ENCODE peak calls at places on chromosomes 5 and 9, in nine cellular contexts. E is AG04450, V is lung, M is psoas muscle, R is A549, G is foreskin fibroblast, X is colonic mucosa, O is testis, S is AG04449. K is an unnamed sample.

GRCh38 chr9:101618693-101619092 is 23.9 kb upstream of the PPP3R2 start:
- DNase-seq in X (no peak), S (no peak), M (no peak), O (no peak), V (no peak), E (no peak), R (no peak), G (no peak), K (no peak)

GRCh38 chr9:89309166-89309565 is 1.8 kb upstream of the CKS2 start:
- DNase-seq in R (no peak), M (no peak), E (no peak), X (no peak), G (no peak), S (no peak), O (no peak), V (no peak), K (no peak)

GRCh38 chr5:117131048-117131679 is 556.5 kb upstream of the SEMA6A start:
- DNase-seq in O (no peak), V (no peak), S (no peak), X (no peak), G (no peak), M (no peak), R (no peak), E (no peak), K (no peak)

GRCh38 chr9:101220341-101220740 is 164.5 kb downstream of the BAAT start:
- DNase-seq in G (no peak), X (no peak), S (no peak), O (no peak), E (no peak), M (no peak), R (no peak), V (no peak), K (no peak)

GRCh38 chr5:110506378-110506777 is 220.1 kb downstream of the TMEM232 start:
- DNase-seq in S (no peak), G (no peak), O (no peak), E (no peak), X (no peak), R (no peak), V (no peak), M (no peak), K (no peak)

GRCh38 chr9:137575382-137575724 is 3.4 kb downstream of the DPH7 start:
- DNase-seq in R (no peak), G (peak), M (no peak), S (no peak), V (no peak), E (no peak), X (no peak), O (no peak), K (no peak)

GRCh38 chr9:109246533-109246932 is 74.3 kb downstream of the EPB41L4B start:
- DNase-seq in V (no peak), S (no peak), O (no peak), G (no peak), R (no peak), X (no peak), E (no peak), M (no peak), K (no peak)

GRCh38 chr9:88011005-88011766 is 36.9 kb upstream of the CDK20 start:
- DNase-seq in E (no peak), V (no peak), X (no peak), M (no peak), S (no peak), O (peak), G (peak), R (peak), K (peak)

GRCh38 chr9:89345476-89345875 is 27.2 kb downstream of the SECISBP2 start:
- DNase-seq in O (no peak), V (no peak), G (no peak), S (no peak), R (no peak), E (no peak), X (no peak), M (no peak), K (no peak)

GRCh38 chr5:66560371-66560770 is 35.8 kb upstream of the MAST4 start:
- DNase-seq in V (no peak), M (no peak), R (no peak), G (no peak), O (no peak), S (no peak), E (no peak), X (no peak), K (no peak)

GRCh38 chr5:65914644-65915196 is 11.7 kb upstream of the ERBIN start:
- DNase-seq in O (no peak), X (peak), G (no peak), E (no peak), M (no peak), V (no peak), S (no peak), R (no peak), K (no peak)

GRCh38 chr9:14061921-14062320 is 252.0 kb downstream of the NFIB start:
- DNase-seq in M (no peak), V (no peak), E (no peak), S (no peak), G (no peak), R (no peak), X (no peak), O (peak), K (no peak)

GRCh38 chr5:14185336-14186131 is 42.4 kb downstream of the TRIO start:
- DNase-seq in V (no peak), X (no peak), G (peak), R (peak), M (peak), S (no peak), O (no peak), E (no peak), K (peak)

GRCh38 chr5:10103098-10103497 is 146.6 kb downstream of the ATPSCKMT start:
- DNase-seq in E (no peak), G (no peak), M (no peak), O (no peak), R (no peak), X (no peak), V (no peak), S (no peak), K (no peak)

GRCh38 chr5:180291943-180292831 is at the start of gene MAPK9:
- DNase-seq in V (peak), R (peak), S (no peak), O (peak), X (peak), G (peak), M (peak), E (no peak), K (peak)

GRCh38 chr9:136665111-136665703 is 2.5 kb downstream of the EGFL7 start:
- DNase-seq in E (no peak), R (peak), X (no peak), G (peak), M (no peak), O (no peak), V (no peak), S (no peak), K (no peak)

GRCh38 chr9:38127271-38127839 is 58.3 kb upstream of the SHB start:
- DNase-seq in X (no peak), M (no peak), R (no peak), S (no peak), V (no peak), E (no peak), O (no peak), G (no peak), K (peak)

GRCh38 chr5:154285661-154286408 is 95.3 kb downstream of the GALNT10 start:
- DNase-seq in R (peak), O (no peak), X (peak), S (peak), M (no peak), E (no peak), V (no peak), G (peak), K (peak)

GRCh38 chr5:158435161-158435616 is 576.2 kb upstream of the CLINT1 start:
- DNase-seq in R (no peak), G (no peak), E (no peak), V (no peak), X (no peak), M (no peak), S (no peak), O (no peak), K (no peak)

GRCh38 chr9:69758981-69759477 is 782 bp downstream of the PTAR1 start:
- DNase-seq in S (no peak), V (no peak), G (no peak), R (no peak), X (no peak), M (no peak), O (peak), E (no peak), K (peak)

GRCh38 chr5:125477586-125477975 is 731.1 kb upstream of the ZNF608 start:
- DNase-seq in M (no peak), E (no peak), R (no peak), S (no peak), G (no peak), V (no peak), O (no peak), X (no peak), K (no peak)

GRCh38 chr5:179343902-179344300 is 1.4 kb downstream of the ADAMTS2 start:
- DNase-seq in M (peak), O (peak), G (peak), V (no peak), E (no peak), S (no peak), X (peak), R (peak), K (peak)

GRCh38 chr5:5536871-5537270 is 114.4 kb downstream of the ICE1 start:
- DNase-seq in M (no peak), G (no peak), R (no peak), E (no peak), V (no peak), O (no peak), S (no peak), X (no peak), K (no peak)

GRCh38 chr9:131666779-131667178 is 73.1 kb downstream of the RAPGEF1 start:
- DNase-seq in S (no peak), O (no peak), G (no peak), V (no peak), X (no peak), R (no peak), E (no peak), M (no peak), K (no peak)

DNA sequence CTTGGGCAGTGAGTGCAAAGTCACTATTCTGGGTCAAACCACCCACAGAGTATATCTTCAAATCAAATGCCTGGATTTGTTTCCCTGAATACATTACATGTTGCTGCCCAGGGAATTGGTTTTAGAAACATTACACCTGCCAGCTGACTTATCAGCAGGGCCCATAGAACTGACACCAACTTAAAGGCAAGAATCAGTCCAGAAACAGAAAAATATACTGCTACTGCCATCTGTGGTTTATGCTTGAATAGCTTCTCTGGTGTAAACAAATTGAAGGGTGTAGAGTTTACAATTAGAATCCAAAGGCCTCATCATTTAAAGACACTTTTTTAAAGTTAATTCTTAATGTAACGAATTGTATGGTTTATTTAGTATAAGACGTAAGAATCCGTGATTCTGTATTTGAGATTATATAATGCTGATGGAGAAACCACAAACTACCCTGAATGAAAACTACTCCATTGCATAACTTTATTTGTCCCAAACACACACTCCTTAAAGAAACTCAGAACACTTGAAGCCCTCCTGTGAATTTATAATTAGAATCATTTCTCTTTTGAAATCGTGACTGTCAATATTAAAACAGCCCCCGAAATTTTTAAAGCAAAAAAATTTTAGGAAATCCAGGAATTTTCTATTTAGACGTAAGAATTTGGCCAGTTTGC is 6.2 kb downstream of the NR6A1 start:
- DNase-seq in E (no peak), V (no peak), O (no peak), X (no peak), R (peak), M (no peak), G (no peak), S (no peak), K (peak)
- TF ChIP-seq CTCF in E (peak), V (no peak), O (peak), X (no peak), R (peak), M (no peak), G (peak), S (peak), K (peak)

DNA sequence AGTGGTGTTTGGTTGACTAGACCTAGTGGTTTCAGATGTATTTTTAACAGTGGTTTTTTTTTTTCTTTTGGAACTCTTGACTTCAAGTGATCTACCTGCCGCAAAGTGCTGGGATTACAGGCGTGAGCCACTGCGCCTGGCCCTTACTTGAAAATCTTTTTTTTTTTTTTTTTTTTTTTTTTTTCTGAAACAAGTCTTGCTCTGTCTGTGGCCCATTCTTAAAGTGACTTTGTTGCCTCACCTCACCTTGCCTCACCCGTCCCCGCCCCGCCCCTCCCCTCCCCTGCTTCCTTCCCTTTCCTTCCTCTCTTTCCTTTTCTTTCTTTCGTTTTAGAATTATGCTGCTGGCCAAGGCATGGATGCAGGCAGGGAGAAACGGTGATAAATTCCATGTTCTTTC is 26.0 kb downstream of the GPBP1 start:
- DNase-seq in E (no peak), S (no peak), X (peak), V (no peak), G (no peak), R (no peak), M (no peak), O (no peak), K (no peak)
- H3K4me3 ChIP-seq in E (no peak), S (no peak), X (no peak), V (no peak), G (no peak), R (no peak), M (no peak), O (no peak), K (no peak)

GRCh38 chr9:126862461-126862830 is 2.0 kb downstream of the ZBTB34 start:
- DNase-seq in S (no peak), M (no peak), R (no peak), O (no peak), E (no peak), G (peak), X (peak), V (no peak), K (no peak)

GRCh38 chr9:126861707-126862460 is 1.4 kb downstream of the ZBTB34 start:
- DNase-seq in S (no peak), X (peak), E (no peak), G (peak), V (no peak), M (no peak), R (no peak), O (no peak), K (peak)

GRCh38 chr9:126860757-126861466 is 473 bp downstream of the ZBTB34 start:
- DNase-seq in M (peak), V (no peak), X (peak), O (peak), G (peak), E (no peak), R (no peak), S (no peak), K (peak)

GRCh38 chr9:126860077-126860756 is at the start of gene ZBTB34:
- DNase-seq in O (peak), X (peak), E (no peak), V (peak), S (no peak), M (peak), R (peak), G (peak), K (peak)

GRCh38 chr9:126864771-126865170 is 4.3 kb downstream of the ZBTB34 start:
- DNase-seq in S (no peak), E (no peak), V (no peak), R (no peak), O (no peak), X (no peak), M (no peak), G (no peak), K (no peak)
- TF ChIP-seq CTCF in S (no peak), E (no peak), V (no peak), R (no peak), O (no peak), X (no peak), M (no peak), G (no peak), K (no peak)

GRCh38 chr9:4762108-4762888 is 21.3 kb upstream of the AK3 start:
- DNase-seq in E (peak), V (peak), X (peak), O (peak), S (no peak), M (peak), R (peak), G (peak), K (peak)
- H3K4me3 ChIP-seq in E (no peak), V (no peak), X (peak), O (no peak), S (no peak), M (peak), R (no peak), G (no peak), K (no peak)

GRCh38 chr9:114270120-114270975 is 52.5 kb upstream of the ORM1 start:
- DNase-seq in R (no peak), S (no peak), O (no peak), X (no peak), E (no peak), V (no peak), G (no peak), M (no peak), K (no peak)

GRCh38 chr9:114274217-114274616 is 48.7 kb upstream of the ORM1 start:
- DNase-seq in M (no peak), E (no peak), S (no peak), V (no peak), G (no peak), X (no peak), O (no peak), R (no peak), K (no peak)

GRCh38 chr9:114273461-114273881 is 49.4 kb upstream of the ORM1 start:
- DNase-seq in M (no peak), O (no peak), S (no peak), R (no peak), E (no peak), G (no peak), V (no peak), X (no peak), K (no peak)

GRCh38 chr9:114272739-114273431 is 50.0 kb upstream of the ORM1 start:
- DNase-seq in R (no peak), M (no peak), S (no peak), X (no peak), G (no peak), V (no peak), O (no peak), E (no peak), K (no peak)

DNA sequence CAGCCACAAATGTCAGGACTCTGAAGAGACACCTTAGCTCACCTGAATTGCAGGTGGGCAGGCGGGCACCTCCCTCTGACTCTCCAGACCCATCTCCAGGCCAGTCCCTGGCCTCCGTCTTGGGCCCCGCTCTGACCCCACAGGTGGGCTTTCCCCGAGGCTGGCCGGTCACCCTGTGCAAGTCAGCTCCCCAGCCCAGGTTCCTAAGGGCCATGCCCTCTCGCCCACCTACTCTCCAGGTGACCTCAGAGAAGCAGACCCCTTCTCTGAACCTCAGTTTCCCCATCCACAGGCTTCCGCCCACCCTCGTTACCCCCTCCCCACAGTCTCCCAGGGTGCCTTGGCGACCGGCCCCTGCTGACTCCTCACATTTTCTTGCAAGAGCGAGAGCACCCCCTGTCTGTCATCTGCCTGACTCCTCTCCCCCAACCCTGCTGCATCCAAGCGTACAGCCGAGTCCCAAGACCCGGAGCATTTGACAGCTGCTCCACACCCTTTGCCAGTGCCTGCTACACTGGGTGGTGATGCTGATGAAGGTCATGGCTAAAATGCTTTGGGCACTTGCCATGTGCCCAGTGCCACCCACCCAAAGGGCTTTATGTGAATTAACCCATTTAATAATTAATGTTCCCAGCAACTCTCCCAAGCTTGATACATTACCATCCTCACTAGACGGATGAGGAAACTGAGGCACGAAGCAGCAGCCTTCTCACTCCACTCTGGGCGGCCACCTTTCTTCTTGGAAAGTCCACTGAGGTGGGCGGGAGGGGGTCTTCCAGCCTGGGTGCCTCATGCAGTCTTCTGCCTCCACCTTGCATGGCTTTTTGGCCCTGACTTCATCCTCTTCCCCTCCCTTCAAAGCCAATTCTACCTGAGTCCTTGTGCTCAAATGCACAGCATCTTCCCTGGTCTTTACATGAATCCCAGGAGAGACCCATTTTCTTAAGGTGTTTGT is 51.1 kb upstream of the ORM1 start:
- DNase-seq in M (peak), R (no peak), O (peak), G (peak), X (no peak), E (no peak), S (no peak), V (no peak), K (peak)
- TF ChIP-seq CTCF in M (peak), R (peak), O (peak), G (peak), X (no peak), E (peak), S (peak), V (no peak), K (peak)